ENCODE peak calls at places on chromosomes 11 and 22, in nine cellular contexts. One of them, this sample, is unnamed.

GRCh38 chr11:46506486-46506808 is 87.4 kb downstream of the AMBRA1 start:
- DNase-seq in GM13977: no peak
- DNase-seq in NCI-H2081 treated with DMSO at 0.1 percent for 48 hours: no peak
- DNase-seq in activated CD8-positive, alpha-beta memory T cell treated with anti-CD3 and anti-CD28 coated beads, Interleukin-2, amount 50 U/mL, for 48 hours: no peak
- DNase-seq in NCI-H1694 treated with DMSO at 0.1 percent for 48 hours: no peak
- DNase-seq in KBM-7: no peak
- DNase-seq in stimulated activated CD4-positive, alpha-beta T cell treated with anti-CD3 and anti-CD28 coated beads, Interleukin-1b, Interleukin-23, amount 100 ng/mL, for 48 hours: no peak
- DNase-seq in HuH-7: no peak
- DNase-seq in EH: no peak
- DNase-seq in this sample: no peak

GRCh38 chr11:1505480-1505879 is 18.9 kb upstream of the MOB2 start:
- DNase-seq in HuH-7: peak; percentile 52
- DNase-seq in stimulated activated CD4-positive, alpha-beta T cell treated with anti-CD3 and anti-CD28 coated beads, Interleukin-1b, Interleukin-23, amount 100 ng/mL, for 48 hours: no peak
- DNase-seq in EH: no peak
- DNase-seq in KBM-7: no peak
- DNase-seq in GM13977: no peak
- DNase-seq in NCI-H2081 treated with DMSO at 0.1 percent for 48 hours: no peak
- DNase-seq in NCI-H1694 treated with DMSO at 0.1 percent for 48 hours: no peak
- DNase-seq in activated CD8-positive, alpha-beta memory T cell treated with anti-CD3 and anti-CD28 coated beads, Interleukin-2, amount 50 U/mL, for 48 hours: no peak
- DNase-seq in this sample: no peak

GRCh38 chr11:127677813-127678212 is 677.2 kb upstream of the KIRREL3 start:
- DNase-seq in stimulated activated CD4-positive, alpha-beta T cell treated with anti-CD3 and anti-CD28 coated beads, Interleukin-1b, Interleukin-23, amount 100 ng/mL, for 48 hours: no peak
- DNase-seq in GM13977: no peak
- DNase-seq in HuH-7: no peak
- DNase-seq in KBM-7: no peak
- DNase-seq in NCI-H1694 treated with DMSO at 0.1 percent for 48 hours: no peak
- DNase-seq in EH: no peak
- DNase-seq in NCI-H2081 treated with DMSO at 0.1 percent for 48 hours: no peak
- DNase-seq in activated CD8-positive, alpha-beta memory T cell treated with anti-CD3 and anti-CD28 coated beads, Interleukin-2, amount 50 U/mL, for 48 hours: no peak
- DNase-seq in this sample: no peak

GRCh38 chr22:29150701-29151100 is 55.0 kb upstream of the EMID1 start:
- DNase-seq in HuH-7: no peak
- DNase-seq in KBM-7: no peak
- DNase-seq in stimulated activated CD4-positive, alpha-beta T cell treated with anti-CD3 and anti-CD28 coated beads, Interleukin-1b, Interleukin-23, amount 100 ng/mL, for 48 hours: no peak
- DNase-seq in EH: no peak
- DNase-seq in GM13977: no peak
- DNase-seq in NCI-H2081 treated with DMSO at 0.1 percent for 48 hours: no peak
- DNase-seq in NCI-H1694 treated with DMSO at 0.1 percent for 48 hours: no peak
- DNase-seq in activated CD8-positive, alpha-beta memory T cell treated with anti-CD3 and anti-CD28 coated beads, Interleukin-2, amount 50 U/mL, for 48 hours: peak; percentile 6
- DNase-seq in this sample: no peak

GRCh38 chr11:67261942-67262681 is 4.2 kb upstream of the GRK2 start:
- DNase-seq in NCI-H2081 treated with DMSO at 0.1 percent for 48 hours: no peak
- DNase-seq in KBM-7: no peak
- DNase-seq in GM13977: no peak
- DNase-seq in stimulated activated CD4-positive, alpha-beta T cell treated with anti-CD3 and anti-CD28 coated beads, Interleukin-1b, Interleukin-23, amount 100 ng/mL, for 48 hours: no peak
- DNase-seq in NCI-H1694 treated with DMSO at 0.1 percent for 48 hours: no peak
- DNase-seq in HuH-7: no peak
- DNase-seq in activated CD8-positive, alpha-beta memory T cell treated with anti-CD3 and anti-CD28 coated beads, Interleukin-2, amount 50 U/mL, for 48 hours: no peak
- DNase-seq in EH: no peak
- DNase-seq in this sample: no peak

GRCh38 chr11:108576523-108576922 is 17.0 kb downstream of the EXPH5 start:
- DNase-seq in NCI-H2081 treated with DMSO at 0.1 percent for 48 hours: no peak
- DNase-seq in activated CD8-positive, alpha-beta memory T cell treated with anti-CD3 and anti-CD28 coated beads, Interleukin-2, amount 50 U/mL, for 48 hours: no peak
- DNase-seq in GM13977: no peak
- DNase-seq in EH: no peak
- DNase-seq in KBM-7: no peak
- DNase-seq in HuH-7: no peak
- DNase-seq in stimulated activated CD4-positive, alpha-beta T cell treated with anti-CD3 and anti-CD28 coated beads, Interleukin-1b, Interleukin-23, amount 100 ng/mL, for 48 hours: no peak
- DNase-seq in NCI-H1694 treated with DMSO at 0.1 percent for 48 hours: no peak
- DNase-seq in this sample: no peak

GRCh38 chr22:31332010-31332409 is 14.1 kb downstream of the PATZ1 start:
- DNase-seq in NCI-H2081 treated with DMSO at 0.1 percent for 48 hours: no peak
- DNase-seq in HuH-7: no peak
- DNase-seq in stimulated activated CD4-positive, alpha-beta T cell treated with anti-CD3 and anti-CD28 coated beads, Interleukin-1b, Interleukin-23, amount 100 ng/mL, for 48 hours: no peak
- DNase-seq in activated CD8-positive, alpha-beta memory T cell treated with anti-CD3 and anti-CD28 coated beads, Interleukin-2, amount 50 U/mL, for 48 hours: no peak
- DNase-seq in EH: no peak
- DNase-seq in NCI-H1694 treated with DMSO at 0.1 percent for 48 hours: no peak
- DNase-seq in KBM-7: no peak
- DNase-seq in GM13977: no peak
- DNase-seq in this sample: no peak

GRCh38 chr11:20536784-20537183 is 62.6 kb upstream of the SLC6A5 start:
- DNase-seq in KBM-7: no peak
- DNase-seq in NCI-H2081 treated with DMSO at 0.1 percent for 48 hours: no peak
- DNase-seq in HuH-7: no peak
- DNase-seq in GM13977: no peak
- DNase-seq in activated CD8-positive, alpha-beta memory T cell treated with anti-CD3 and anti-CD28 coated beads, Interleukin-2, amount 50 U/mL, for 48 hours: no peak
- DNase-seq in stimulated activated CD4-positive, alpha-beta T cell treated with anti-CD3 and anti-CD28 coated beads, Interleukin-1b, Interleukin-23, amount 100 ng/mL, for 48 hours: no peak
- DNase-seq in EH: no peak
- DNase-seq in NCI-H1694 treated with DMSO at 0.1 percent for 48 hours: no peak
- DNase-seq in this sample: no peak

GRCh38 chr11:46524201-46524600 is 69.6 kb downstream of the AMBRA1 start:
- DNase-seq in NCI-H2081 treated with DMSO at 0.1 percent for 48 hours: peak; percentile 18
- DNase-seq in HuH-7: no peak
- DNase-seq in stimulated activated CD4-positive, alpha-beta T cell treated with anti-CD3 and anti-CD28 coated beads, Interleukin-1b, Interleukin-23, amount 100 ng/mL, for 48 hours: no peak
- DNase-seq in EH: no peak
- DNase-seq in NCI-H1694 treated with DMSO at 0.1 percent for 48 hours: no peak
- DNase-seq in GM13977: no peak
- DNase-seq in KBM-7: no peak
- DNase-seq in activated CD8-positive, alpha-beta memory T cell treated with anti-CD3 and anti-CD28 coated beads, Interleukin-2, amount 50 U/mL, for 48 hours: no peak
- DNase-seq in this sample: no peak

GRCh38 chr11:10925149-10925926 is 67.5 kb upstream of the ZBED5 start:
- DNase-seq in stimulated activated CD4-positive, alpha-beta T cell treated with anti-CD3 and anti-CD28 coated beads, Interleukin-1b, Interleukin-23, amount 100 ng/mL, for 48 hours: no peak
- DNase-seq in EH: peak; percentile 69
- DNase-seq in GM13977: no peak
- DNase-seq in KBM-7: no peak
- DNase-seq in HuH-7: no peak
- DNase-seq in NCI-H1694 treated with DMSO at 0.1 percent for 48 hours: peak; percentile 98
- DNase-seq in activated CD8-positive, alpha-beta memory T cell treated with anti-CD3 and anti-CD28 coated beads, Interleukin-2, amount 50 U/mL, for 48 hours: no peak
- DNase-seq in NCI-H2081 treated with DMSO at 0.1 percent for 48 hours: no peak
- DNase-seq in this sample: no peak

GRCh38 chr11:112693781-112694180 is 267.4 kb upstream of the NCAM1 start:
- DNase-seq in activated CD8-positive, alpha-beta memory T cell treated with anti-CD3 and anti-CD28 coated beads, Interleukin-2, amount 50 U/mL, for 48 hours: no peak
- DNase-seq in NCI-H2081 treated with DMSO at 0.1 percent for 48 hours: no peak
- DNase-seq in GM13977: no peak
- DNase-seq in stimulated activated CD4-positive, alpha-beta T cell treated with anti-CD3 and anti-CD28 coated beads, Interleukin-1b, Interleukin-23, amount 100 ng/mL, for 48 hours: no peak
- DNase-seq in NCI-H1694 treated with DMSO at 0.1 percent for 48 hours: no peak
- DNase-seq in EH: no peak
- DNase-seq in HuH-7: no peak
- DNase-seq in KBM-7: no peak
- DNase-seq in this sample: no peak

GRCh38 chr11:110077866-110078325 is 15.3 kb upstream of the ZC3H12C start:
- DNase-seq in activated CD8-positive, alpha-beta memory T cell treated with anti-CD3 and anti-CD28 coated beads, Interleukin-2, amount 50 U/mL, for 48 hours: no peak
- DNase-seq in HuH-7: no peak
- DNase-seq in stimulated activated CD4-positive, alpha-beta T cell treated with anti-CD3 and anti-CD28 coated beads, Interleukin-1b, Interleukin-23, amount 100 ng/mL, for 48 hours: peak; percentile 47
- DNase-seq in EH: peak; percentile 71
- DNase-seq in NCI-H1694 treated with DMSO at 0.1 percent for 48 hours: peak; percentile 15
- DNase-seq in NCI-H2081 treated with DMSO at 0.1 percent for 48 hours: no peak
- DNase-seq in KBM-7: no peak
- DNase-seq in GM13977: peak; percentile 52
- DNase-seq in this sample: no peak

GRCh38 chr11:119460582-119460981 is 37.6 kb upstream of the THY1 start:
- DNase-seq in HuH-7: no peak
- DNase-seq in KBM-7: no peak
- DNase-seq in GM13977: no peak
- DNase-seq in NCI-H2081 treated with DMSO at 0.1 percent for 48 hours: no peak
- DNase-seq in EH: peak; percentile 70
- DNase-seq in NCI-H1694 treated with DMSO at 0.1 percent for 48 hours: no peak
- DNase-seq in activated CD8-positive, alpha-beta memory T cell treated with anti-CD3 and anti-CD28 coated beads, Interleukin-2, amount 50 U/mL, for 48 hours: no peak
- DNase-seq in stimulated activated CD4-positive, alpha-beta T cell treated with anti-CD3 and anti-CD28 coated beads, Interleukin-1b, Interleukin-23, amount 100 ng/mL, for 48 hours: no peak
- DNase-seq in this sample: no peak

GRCh38 chr11:74319139-74319538 is 7.7 kb upstream of the P4HA3 start:
- DNase-seq in KBM-7: no peak
- DNase-seq in activated CD8-positive, alpha-beta memory T cell treated with anti-CD3 and anti-CD28 coated beads, Interleukin-2, amount 50 U/mL, for 48 hours: no peak
- DNase-seq in NCI-H1694 treated with DMSO at 0.1 percent for 48 hours: no peak
- DNase-seq in HuH-7: no peak
- DNase-seq in NCI-H2081 treated with DMSO at 0.1 percent for 48 hours: no peak
- DNase-seq in stimulated activated CD4-positive, alpha-beta T cell treated with anti-CD3 and anti-CD28 coated beads, Interleukin-1b, Interleukin-23, amount 100 ng/mL, for 48 hours: no peak
- DNase-seq in GM13977: no peak
- DNase-seq in EH: peak; percentile 94
- DNase-seq in this sample: no peak

GRCh38 chr22:24305260-24305692 is 34.6 kb downstream of the SPECC1L start:
- DNase-seq in NCI-H1694 treated with DMSO at 0.1 percent for 48 hours: no peak
- DNase-seq in stimulated activated CD4-positive, alpha-beta T cell treated with anti-CD3 and anti-CD28 coated beads, Interleukin-1b, Interleukin-23, amount 100 ng/mL, for 48 hours: peak; percentile 24
- DNase-seq in KBM-7: peak; percentile 91
- DNase-seq in HuH-7: no peak
- DNase-seq in EH: peak; percentile 33
- DNase-seq in NCI-H2081 treated with DMSO at 0.1 percent for 48 hours: no peak
- DNase-seq in GM13977: no peak
- DNase-seq in activated CD8-positive, alpha-beta memory T cell treated with anti-CD3 and anti-CD28 coated beads, Interleukin-2, amount 50 U/mL, for 48 hours: no peak
- DNase-seq in this sample: no peak

GRCh38 chr11:111123463-111124398 is 121.8 kb upstream of the POU2AF2 start:
- DNase-seq in activated CD8-positive, alpha-beta memory T cell treated with anti-CD3 and anti-CD28 coated beads, Interleukin-2, amount 50 U/mL, for 48 hours: no peak
- DNase-seq in KBM-7: no peak
- DNase-seq in stimulated activated CD4-positive, alpha-beta T cell treated with anti-CD3 and anti-CD28 coated beads, Interleukin-1b, Interleukin-23, amount 100 ng/mL, for 48 hours: no peak
- DNase-seq in NCI-H2081 treated with DMSO at 0.1 percent for 48 hours: no peak
- DNase-seq in HuH-7: no peak
- DNase-seq in GM13977: no peak
- DNase-seq in EH: no peak
- DNase-seq in NCI-H1694 treated with DMSO at 0.1 percent for 48 hours: no peak
- DNase-seq in this sample: no peak

GRCh38 chr11:19919050-19919561 is 206.5 kb downstream of the NAV2 start:
- DNase-seq in KBM-7: no peak
- DNase-seq in EH: peak; percentile 99
- DNase-seq in HuH-7: no peak
- DNase-seq in NCI-H2081 treated with DMSO at 0.1 percent for 48 hours: no peak
- DNase-seq in NCI-H1694 treated with DMSO at 0.1 percent for 48 hours: no peak
- DNase-seq in stimulated activated CD4-positive, alpha-beta T cell treated with anti-CD3 and anti-CD28 coated beads, Interleukin-1b, Interleukin-23, amount 100 ng/mL, for 48 hours: no peak
- DNase-seq in GM13977: no peak
- DNase-seq in activated CD8-positive, alpha-beta memory T cell treated with anti-CD3 and anti-CD28 coated beads, Interleukin-2, amount 50 U/mL, for 48 hours: no peak
- DNase-seq in this sample: no peak

GRCh38 chr11:65111537-65112225 is at the start of gene TM7SF2:
- DNase-seq in NCI-H1694 treated with DMSO at 0.1 percent for 48 hours: peak; percentile 75
- DNase-seq in KBM-7: peak; percentile 96
- DNase-seq in EH: peak; percentile 92
- DNase-seq in stimulated activated CD4-positive, alpha-beta T cell treated with anti-CD3 and anti-CD28 coated beads, Interleukin-1b, Interleukin-23, amount 100 ng/mL, for 48 hours: peak; percentile 92
- DNase-seq in NCI-H2081 treated with DMSO at 0.1 percent for 48 hours: peak; percentile 62
- DNase-seq in HuH-7: peak; percentile 97
- DNase-seq in GM13977: peak; percentile 99
- DNase-seq in activated CD8-positive, alpha-beta memory T cell treated with anti-CD3 and anti-CD28 coated beads, Interleukin-2, amount 50 U/mL, for 48 hours: peak; percentile 94
- DNase-seq in this sample: peak; percentile 97

GRCh38 chr22:39176067-39176621 is 23.7 kb upstream of the CBX7 start:
- DNase-seq in NCI-H1694 treated with DMSO at 0.1 percent for 48 hours: no peak
- DNase-seq in activated CD8-positive, alpha-beta memory T cell treated with anti-CD3 and anti-CD28 coated beads, Interleukin-2, amount 50 U/mL, for 48 hours: no peak
- DNase-seq in GM13977: no peak
- DNase-seq in KBM-7: no peak
- DNase-seq in EH: peak; percentile 93
- DNase-seq in stimulated activated CD4-positive, alpha-beta T cell treated with anti-CD3 and anti-CD28 coated beads, Interleukin-1b, Interleukin-23, amount 100 ng/mL, for 48 hours: no peak
- DNase-seq in NCI-H2081 treated with DMSO at 0.1 percent for 48 hours: no peak
- DNase-seq in HuH-7: peak; percentile 59
- DNase-seq in this sample: no peak

GRCh38 chr22:22997988-22998387 is 72.3 kb upstream of the GNAZ start:
- DNase-seq in GM13977: no peak
- DNase-seq in EH: no peak
- DNase-seq in stimulated activated CD4-positive, alpha-beta T cell treated with anti-CD3 and anti-CD28 coated beads, Interleukin-1b, Interleukin-23, amount 100 ng/mL, for 48 hours: no peak
- DNase-seq in NCI-H2081 treated with DMSO at 0.1 percent for 48 hours: no peak
- DNase-seq in KBM-7: no peak
- DNase-seq in activated CD8-positive, alpha-beta memory T cell treated with anti-CD3 and anti-CD28 coated beads, Interleukin-2, amount 50 U/mL, for 48 hours: no peak
- DNase-seq in HuH-7: no peak
- DNase-seq in NCI-H1694 treated with DMSO at 0.1 percent for 48 hours: no peak
- DNase-seq in this sample: no peak

GRCh38 chr11:67691149-67691548 is 16.7 kb upstream of the ALDH3B2 start:
- DNase-seq in EH: peak; percentile 4
- DNase-seq in HuH-7: no peak
- DNase-seq in KBM-7: no peak
- DNase-seq in activated CD8-positive, alpha-beta memory T cell treated with anti-CD3 and anti-CD28 coated beads, Interleukin-2, amount 50 U/mL, for 48 hours: no peak
- DNase-seq in NCI-H1694 treated with DMSO at 0.1 percent for 48 hours: no peak
- DNase-seq in NCI-H2081 treated with DMSO at 0.1 percent for 48 hours: no peak
- DNase-seq in GM13977: no peak
- DNase-seq in stimulated activated CD4-positive, alpha-beta T cell treated with anti-CD3 and anti-CD28 coated beads, Interleukin-1b, Interleukin-23, amount 100 ng/mL, for 48 hours: no peak
- DNase-seq in this sample: no peak